ENCODE peak calls at places on chromosome 22, in four cellular contexts. One of them, this sample, is unnamed. For H3K4me1, the result is how much of the 10 kb centered on the place peaks cover.

GRCh38 chr22:26174280-26174679 is 5.0 kb downstream of the SEZ6L start:
- DNase-seq in CD8-positive, alpha-beta T cell: no peak
- DNase-seq in thoracic aorta: no peak
- DNase-seq in CD4-positive, CD25-positive, alpha-beta regulatory T cell: no peak
- DNase-seq in this sample: peak

GRCh38 chr22:38070250-38070921 is 13.2 kb downstream of the PICK1 start:
- DNase-seq in CD8-positive, alpha-beta T cell: no peak
- DNase-seq in thoracic aorta: no peak
- DNase-seq in CD4-positive, CD25-positive, alpha-beta regulatory T cell: no peak
- DNase-seq in this sample: no peak

GRCh38 chr22:46010177-46010867 is 33.4 kb upstream of the WNT7B start:
- DNase-seq in CD8-positive, alpha-beta T cell: no peak
- DNase-seq in thoracic aorta: no peak
- DNase-seq in CD4-positive, CD25-positive, alpha-beta regulatory T cell: no peak
- DNase-seq in this sample: no peak

GRCh38 chr22:41563051-41563711 is 2.4 kb downstream of the CSDC2 start:
- DNase-seq in CD8-positive, alpha-beta T cell: no peak
- DNase-seq in thoracic aorta: no peak
- DNase-seq in CD4-positive, CD25-positive, alpha-beta regulatory T cell: no peak
- DNase-seq in this sample: no peak

GRCh38 chr22:40890881-40891280 is 29.0 kb upstream of the DNAJB7 start:
- DNase-seq in CD8-positive, alpha-beta T cell: no peak
- DNase-seq in thoracic aorta: no peak
- DNase-seq in CD4-positive, CD25-positive, alpha-beta regulatory T cell: no peak
- DNase-seq in this sample: no peak

GRCh38 chr22:47788461-47788860 is 1026.0 kb downstream of the TBC1D22A start:
- DNase-seq in CD8-positive, alpha-beta T cell: no peak
- DNase-seq in thoracic aorta: no peak
- DNase-seq in CD4-positive, CD25-positive, alpha-beta regulatory T cell: no peak
- DNase-seq in this sample: no peak

GRCh38 chr22:28817919-28818859 is 17.8 kb upstream of the XBP1 start:
- DNase-seq in CD8-positive, alpha-beta T cell: no peak
- DNase-seq in thoracic aorta: no peak
- DNase-seq in CD4-positive, CD25-positive, alpha-beta regulatory T cell: no peak
- DNase-seq in this sample: no peak

GRCh38 chr22:35634015-35634414 is 14.2 kb upstream of the APOL6 start:
- DNase-seq in CD8-positive, alpha-beta T cell: no peak
- DNase-seq in thoracic aorta: no peak
- DNase-seq in CD4-positive, CD25-positive, alpha-beta regulatory T cell: peak
- DNase-seq in this sample: no peak

GRCh38 chr22:21587803-21588611 is 20.5 kb downstream of the UBE2L3 start:
- DNase-seq in CD8-positive, alpha-beta T cell: no peak
- DNase-seq in thoracic aorta: no peak
- DNase-seq in CD4-positive, CD25-positive, alpha-beta regulatory T cell: peak
- DNase-seq in this sample: no peak

GRCh38 chr22:17272511-17272991 is 53.3 kb upstream of the ADA2 start:
- DNase-seq in CD8-positive, alpha-beta T cell: no peak
- DNase-seq in thoracic aorta: no peak
- DNase-seq in CD4-positive, CD25-positive, alpha-beta regulatory T cell: no peak
- DNase-seq in this sample: no peak

GRCh38 chr22:24894998-24895397 is 51.5 kb downstream of the LHFPL7 start:
- DNase-seq in CD8-positive, alpha-beta T cell: no peak
- DNase-seq in thoracic aorta: peak
- DNase-seq in CD4-positive, CD25-positive, alpha-beta regulatory T cell: no peak
- DNase-seq in this sample: no peak

GRCh38 chr22:32422062-32422461 is 10.0 kb upstream of the RTCB start:
- DNase-seq in CD8-positive, alpha-beta T cell: no peak
- DNase-seq in thoracic aorta: no peak
- DNase-seq in CD4-positive, CD25-positive, alpha-beta regulatory T cell: no peak
- DNase-seq in this sample: no peak

GRCh38 chr22:46756097-46756496 is 6.4 kb upstream of the TBC1D22A start:
- DNase-seq in CD8-positive, alpha-beta T cell: no peak
- DNase-seq in thoracic aorta: no peak
- DNase-seq in CD4-positive, CD25-positive, alpha-beta regulatory T cell: no peak
- DNase-seq in this sample: no peak

GRCh38 chr22:47776329-47776728 is 1013.9 kb downstream of the TBC1D22A start:
- DNase-seq in CD8-positive, alpha-beta T cell: no peak
- DNase-seq in thoracic aorta: no peak
- DNase-seq in CD4-positive, CD25-positive, alpha-beta regulatory T cell: no peak
- DNase-seq in this sample: no peak

GRCh38 chr22:49404576-49405199 is 423.0 kb downstream of the BRD1 start:
- DNase-seq in CD8-positive, alpha-beta T cell: no peak
- DNase-seq in thoracic aorta: no peak
- DNase-seq in CD4-positive, CD25-positive, alpha-beta regulatory T cell: no peak
- DNase-seq in this sample: no peak

GRCh38 chr22:49617866-49618688 is 209.6 kb downstream of the BRD1 start:
- DNase-seq in CD8-positive, alpha-beta T cell: no peak
- DNase-seq in thoracic aorta: no peak
- DNase-seq in CD4-positive, CD25-positive, alpha-beta regulatory T cell: no peak
- DNase-seq in this sample: no peak

GRCh38 chr22:47899894-47900293 is 1137.4 kb downstream of the TBC1D22A start:
- DNase-seq in CD8-positive, alpha-beta T cell: no peak
- DNase-seq in thoracic aorta: no peak
- DNase-seq in CD4-positive, CD25-positive, alpha-beta regulatory T cell: no peak
- DNase-seq in this sample: no peak

GRCh38 chr22:48975886-48976285 is 851.8 kb downstream of the BRD1 start:
- DNase-seq in CD8-positive, alpha-beta T cell: no peak
- DNase-seq in thoracic aorta: no peak
- DNase-seq in CD4-positive, CD25-positive, alpha-beta regulatory T cell: no peak
- DNase-seq in this sample: no peak

GRCh38 chr22:42389137-42389536 is 43.1 kb downstream of the NFAM1 start:
- DNase-seq in CD8-positive, alpha-beta T cell: no peak
- DNase-seq in thoracic aorta: no peak
- DNase-seq in CD4-positive, CD25-positive, alpha-beta regulatory T cell: no peak
- DNase-seq in this sample: no peak

GRCh38 chr22:29344137-29344536 is 28.6 kb upstream of the RASL10A start:
- DNase-seq in CD8-positive, alpha-beta T cell: no peak
- DNase-seq in thoracic aorta: peak
- DNase-seq in CD4-positive, CD25-positive, alpha-beta regulatory T cell: no peak
- DNase-seq in this sample: no peak

GRCh38 chr22:26318975-26319374 is 110.1 kb upstream of the ASPHD2 start:
- DNase-seq in CD8-positive, alpha-beta T cell: no peak
- DNase-seq in thoracic aorta: no peak
- DNase-seq in CD4-positive, CD25-positive, alpha-beta regulatory T cell: no peak
- DNase-seq in this sample: no peak

GRCh38 chr22:26718905-26719304 is 61.5 kb downstream of the MIAT start:
- DNase-seq in CD8-positive, alpha-beta T cell: no peak
- DNase-seq in thoracic aorta: no peak
- DNase-seq in CD4-positive, CD25-positive, alpha-beta regulatory T cell: no peak
- DNase-seq in this sample: no peak

GRCh38 chr22:46738961-46739870 is 1.2 kb upstream of the CERK start:
- DNase-seq in CD8-positive, alpha-beta T cell: no peak
- DNase-seq in thoracic aorta: no peak
- DNase-seq in CD4-positive, CD25-positive, alpha-beta regulatory T cell: peak
- DNase-seq in this sample: peak

GRCh38 chr22:21674611-21675010 is 8.8 kb downstream of the PPIL2 start:
- DNase-seq in CD8-positive, alpha-beta T cell: no peak
- DNase-seq in thoracic aorta: no peak
- DNase-seq in CD4-positive, CD25-positive, alpha-beta regulatory T cell: no peak
- DNase-seq in this sample: no peak

GRCh38 chr22:40486962-40487602 is 116.7 kb downstream of the SGSM3 start:
- DNase-seq in CD8-positive, alpha-beta T cell: no peak
- DNase-seq in thoracic aorta: no peak
- DNase-seq in CD4-positive, CD25-positive, alpha-beta regulatory T cell: peak
- DNase-seq in this sample: no peak

GRCh38 chr22:31556627-31557203 is 60.4 kb downstream of the SFI1 start:
- DNase-seq in CD8-positive, alpha-beta T cell: no peak
- DNase-seq in thoracic aorta: no peak
- DNase-seq in CD4-positive, CD25-positive, alpha-beta regulatory T cell: peak
- DNase-seq in this sample: peak

GRCh38 chr22:37397246-37397645 is 30.0 kb downstream of the ELFN2 start:
- DNase-seq in CD8-positive, alpha-beta T cell: no peak
- DNase-seq in thoracic aorta: no peak
- DNase-seq in CD4-positive, CD25-positive, alpha-beta regulatory T cell: no peak
- DNase-seq in this sample: no peak

GRCh38 chr22:23245799-23246136 is 65.5 kb downstream of the BCR start:
- DNase-seq in CD8-positive, alpha-beta T cell: no peak
- DNase-seq in thoracic aorta: no peak
- DNase-seq in CD4-positive, CD25-positive, alpha-beta regulatory T cell: no peak
- DNase-seq in this sample: no peak

GRCh38 chr22:23243859-23244689 is 63.8 kb downstream of the BCR start:
- DNase-seq in CD8-positive, alpha-beta T cell: no peak
- DNase-seq in thoracic aorta: no peak
- DNase-seq in CD4-positive, CD25-positive, alpha-beta regulatory T cell: no peak
- DNase-seq in this sample: no peak

GRCh38 chr22:23246982-23247766 is 66.9 kb downstream of the BCR start:
- DNase-seq in CD8-positive, alpha-beta T cell: no peak
- DNase-seq in thoracic aorta: no peak
- DNase-seq in CD4-positive, CD25-positive, alpha-beta regulatory T cell: no peak
- DNase-seq in this sample: no peak

GRCh38 chr22:23244690-23245044 is 64.4 kb downstream of the BCR start:
- DNase-seq in CD8-positive, alpha-beta T cell: no peak
- DNase-seq in thoracic aorta: no peak
- DNase-seq in CD4-positive, CD25-positive, alpha-beta regulatory T cell: no peak
- DNase-seq in this sample: no peak

DNA sequence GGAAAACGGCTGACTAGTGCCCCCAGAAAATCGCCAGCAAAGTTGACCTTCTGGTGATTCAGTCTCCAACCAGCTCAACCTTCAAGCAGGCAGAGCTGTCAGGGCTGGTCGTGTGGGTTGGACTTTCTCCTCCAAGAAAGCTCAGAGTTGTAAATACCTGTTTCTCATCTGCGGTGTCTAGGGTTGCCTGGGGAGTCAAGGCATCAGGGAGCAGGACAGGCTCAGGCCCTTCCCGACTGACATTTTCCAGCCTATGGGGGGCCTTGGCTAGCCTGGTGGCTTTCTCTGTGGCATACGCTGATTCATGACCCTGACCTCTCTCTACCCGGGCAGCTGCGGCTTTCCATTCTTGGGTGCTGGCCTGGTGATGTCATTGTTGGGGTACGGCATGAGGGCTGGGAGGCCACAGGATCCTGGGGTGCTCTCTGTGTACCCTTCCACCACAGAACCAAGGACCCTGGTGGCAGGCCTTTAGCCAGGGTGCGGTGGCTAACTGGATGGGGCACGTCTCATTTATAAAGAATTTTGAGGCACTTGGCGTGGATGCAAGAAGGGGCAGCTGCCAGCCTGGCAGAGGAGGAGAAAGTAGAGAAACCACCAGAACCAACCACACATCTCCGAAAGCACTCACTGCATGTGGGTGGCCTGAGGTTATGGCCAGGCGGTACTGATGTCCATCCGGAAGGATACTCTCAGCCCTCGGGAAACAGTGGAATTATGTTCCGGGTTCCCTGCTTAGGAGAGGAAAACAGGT is 64.9 kb downstream of the BCR start:
- DNase-seq in CD8-positive, alpha-beta T cell: no peak
- DNase-seq in thoracic aorta: no peak
- DNase-seq in CD4-positive, CD25-positive, alpha-beta regulatory T cell: no peak
- DNase-seq in this sample: no peak
- H3K4me1 ChIP-seq in CD8-positive, alpha-beta T cell: half or more
- H3K4me1 ChIP-seq in thoracic aorta: under half
- H3K4me1 ChIP-seq in CD4-positive, CD25-positive, alpha-beta regulatory T cell: half or more
- H3K4me1 ChIP-seq in this sample: under half

GRCh38 chr22:23525510-23525909 is 54.6 kb downstream of the IGLL1 start:
- DNase-seq in CD8-positive, alpha-beta T cell: no peak
- DNase-seq in thoracic aorta: no peak
- DNase-seq in CD4-positive, CD25-positive, alpha-beta regulatory T cell: no peak
- DNase-seq in this sample: no peak
- H3K4me1 ChIP-seq in CD8-positive, alpha-beta T cell: under half
- H3K4me1 ChIP-seq in thoracic aorta: under half
- H3K4me1 ChIP-seq in CD4-positive, CD25-positive, alpha-beta regulatory T cell: under half
- H3K4me1 ChIP-seq in this sample: under half

GRCh38 chr22:19110064-19110458 is 12.2 kb downstream of the DGCR2 start:
- DNase-seq in CD8-positive, alpha-beta T cell: no peak
- DNase-seq in thoracic aorta: no peak
- DNase-seq in CD4-positive, CD25-positive, alpha-beta regulatory T cell: peak
- DNase-seq in this sample: no peak
- H3K4me1 ChIP-seq in CD8-positive, alpha-beta T cell: half or more
- H3K4me1 ChIP-seq in thoracic aorta: under half
- H3K4me1 ChIP-seq in CD4-positive, CD25-positive, alpha-beta regulatory T cell: half or more
- H3K4me1 ChIP-seq in this sample: under half

GRCh38 chr22:23226497-23226850 is 46.2 kb downstream of the BCR start:
- DNase-seq in CD8-positive, alpha-beta T cell: no peak
- DNase-seq in thoracic aorta: no peak
- DNase-seq in CD4-positive, CD25-positive, alpha-beta regulatory T cell: no peak
- DNase-seq in this sample: no peak
- H3K4me1 ChIP-seq in CD8-positive, alpha-beta T cell: half or more
- H3K4me1 ChIP-seq in thoracic aorta: under half
- H3K4me1 ChIP-seq in CD4-positive, CD25-positive, alpha-beta regulatory T cell: under half
- H3K4me1 ChIP-seq in this sample: under half

GRCh38 chr22:30425327-30425615 is 297 bp upstream of the MTFP1 start:
- DNase-seq in CD8-positive, alpha-beta T cell: no peak
- DNase-seq in thoracic aorta: no peak
- DNase-seq in CD4-positive, CD25-positive, alpha-beta regulatory T cell: no peak
- DNase-seq in this sample: no peak
- H3K4me1 ChIP-seq in CD8-positive, alpha-beta T cell: under half
- H3K4me1 ChIP-seq in thoracic aorta: under half
- H3K4me1 ChIP-seq in CD4-positive, CD25-positive, alpha-beta regulatory T cell: under half
- H3K4me1 ChIP-seq in this sample: under half

DNA sequence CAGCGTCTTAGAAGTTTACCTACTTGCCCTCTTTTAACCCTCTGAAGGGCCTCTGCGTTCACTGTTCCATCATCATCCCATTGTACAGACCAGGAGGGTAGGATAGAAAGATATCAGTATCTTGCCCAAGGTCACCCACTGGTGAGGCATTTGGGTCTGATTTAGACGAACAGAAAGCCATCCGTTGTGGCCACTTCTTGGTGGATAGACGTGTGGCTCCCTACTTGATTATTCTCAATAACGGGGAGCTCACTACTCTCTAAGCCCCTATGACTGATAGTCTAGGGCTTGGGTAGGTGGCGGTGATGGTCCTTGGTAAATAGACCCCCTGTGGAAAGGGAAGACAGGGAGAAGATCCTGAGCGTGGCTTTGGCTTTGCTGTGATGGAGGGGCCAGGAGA is 28.6 kb upstream of the PRR5 start:
- DNase-seq in CD8-positive, alpha-beta T cell: no peak
- DNase-seq in thoracic aorta: no peak
- DNase-seq in CD4-positive, CD25-positive, alpha-beta regulatory T cell: no peak
- DNase-seq in this sample: no peak
- H3K4me1 ChIP-seq in CD8-positive, alpha-beta T cell: under half
- H3K4me1 ChIP-seq in thoracic aorta: under half
- H3K4me1 ChIP-seq in CD4-positive, CD25-positive, alpha-beta regulatory T cell: under half
- H3K4me1 ChIP-seq in this sample: under half